ENCODE peak calls at places on chromosomes 7 and 10, in four cellular contexts. H is cardiac muscle cell, Y is endodermal cell, X is colonic mucosa. V is an unnamed sample.

GRCh38 chr10:101725843-101726242 is 30.9 kb upstream of the FBXW4 start:
- DNase-seq in H (no peak), X (peak), Y (no peak), V (no peak)

GRCh38 chr7:132109768-132110167 is 466.5 kb downstream of the PLXNA4 start:
- DNase-seq in X (no peak), Y (no peak), H (no peak), V (no peak)

GRCh38 chr7:82534687-82535086 is 91.1 kb upstream of the CACNA2D1 start:
- DNase-seq in X (no peak), Y (no peak), H (peak), V (no peak)

GRCh38 chr7:104252409-104253134 is 44.8 kb upstream of the ORC5 start:
- DNase-seq in Y (peak), X (no peak), H (no peak), V (no peak)

GRCh38 chr10:69481280-69481679 is 30.0 kb downstream of the TSPAN15 start:
- DNase-seq in H (no peak), Y (no peak), X (no peak), V (no peak)

GRCh38 chr7:36728143-36728542 is 3.8 kb upstream of the AOAH start:
- DNase-seq in H (no peak), Y (no peak), X (no peak), V (no peak)

GRCh38 chr10:9262770-9263169 is 1208.3 kb downstream of the GATA3 start:
- DNase-seq in Y (no peak), H (no peak), X (no peak), V (no peak)

GRCh38 chr10:80614576-80615416 is 77.1 kb downstream of the SH2D4B start:
- DNase-seq in H (no peak), Y (peak), X (no peak), V (no peak)

GRCh38 chr10:12914111-12914510 is 87.4 kb downstream of the CCDC3 start:
- DNase-seq in X (no peak), H (no peak), Y (no peak), V (no peak)

GRCh38 chr7:3725660-3726059 is 424.6 kb downstream of the SDK1 start:
- DNase-seq in Y (no peak), H (no peak), X (no peak), V (no peak)

GRCh38 chr10:132904169-132904813 is 38.1 kb downstream of the CFAP46 start:
- DNase-seq in H (peak), X (no peak), Y (peak), V (peak)

GRCh38 chr10:95220539-95220938 is 26.5 kb downstream of the ACSM6 start:
- DNase-seq in H (no peak), X (no peak), Y (no peak), V (no peak)

GRCh38 chr7:116180302-116180701 is 30.0 kb upstream of the TES start:
- DNase-seq in X (no peak), H (peak), Y (peak), V (no peak)

GRCh38 chr10:72322280-72323058 is 32.2 kb downstream of the DNAJB12 start:
- DNase-seq in Y (no peak), X (no peak), H (no peak), V (no peak)

GRCh38 chr7:37311282-37311868 is 137.3 kb downstream of the ELMO1 start:
- DNase-seq in X (no peak), Y (no peak), H (peak), V (no peak)

GRCh38 chr10:111481271-111482073 is 404.6 kb downstream of the ADRA2A start:
- DNase-seq in H (no peak), X (no peak), Y (no peak), V (no peak)

GRCh38 chr7:121313793-121314676 is 14.8 kb upstream of the WNT16 start:
- DNase-seq in X (peak), H (peak), Y (no peak), V (no peak)

GRCh38 chr7:31408120-31408729 is 67.7 kb upstream of the NEUROD6 start:
- DNase-seq in X (no peak), H (peak), Y (no peak), V (no peak)

GRCh38 chr10:70843776-70844489 is 28.2 kb downstream of the SGPL1 start:
- DNase-seq in H (no peak), X (no peak), Y (no peak), V (no peak)

GRCh38 chr7:108097703-108098102 is 32.5 kb downstream of the LAMB4 start:
- DNase-seq in H (peak), X (peak), Y (no peak), V (no peak)
- TF ChIP-seq CTCF in H (peak), X (peak), Y (peak), V (peak)

GRCh38 chr7:71272509-71273214 is 140.7 kb downstream of the GALNT17 start:
- DNase-seq in Y (no peak), H (no peak), X (no peak), V (no peak)
- TF ChIP-seq CTCF in Y (peak), H (no peak), X (no peak), V (no peak)

DNA sequence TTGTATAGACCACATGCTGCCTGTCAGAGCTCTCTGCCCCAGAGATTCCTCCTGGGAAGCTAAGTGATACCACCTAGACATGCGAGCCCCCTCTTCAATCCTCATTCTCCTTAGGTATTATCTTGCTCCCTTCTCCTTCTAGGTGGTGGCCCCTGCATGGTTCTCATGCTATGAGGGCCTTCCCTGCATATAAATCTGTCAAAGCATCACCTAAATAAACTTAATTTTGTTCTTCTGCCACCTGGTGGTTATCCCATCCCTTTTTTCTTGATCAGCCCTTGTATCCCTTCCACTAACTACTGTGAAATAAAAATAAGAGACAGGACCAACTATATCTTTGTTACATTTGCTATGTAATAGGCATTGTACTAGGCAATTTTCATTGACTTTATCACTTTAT is 242.1 kb downstream of the CDC14C start:
- DNase-seq in Y (peak), X (no peak), H (no peak), V (no peak)
- TF ChIP-seq CTCF in Y (peak), X (no peak), H (no peak), V (peak)

GRCh38 chr7:52168085-52168484 is 851.5 kb upstream of the COBL start:
- DNase-seq in X (no peak), H (no peak), Y (peak), V (no peak)
- TF ChIP-seq CTCF in X (no peak), H (no peak), Y (peak), V (peak)

DNA sequence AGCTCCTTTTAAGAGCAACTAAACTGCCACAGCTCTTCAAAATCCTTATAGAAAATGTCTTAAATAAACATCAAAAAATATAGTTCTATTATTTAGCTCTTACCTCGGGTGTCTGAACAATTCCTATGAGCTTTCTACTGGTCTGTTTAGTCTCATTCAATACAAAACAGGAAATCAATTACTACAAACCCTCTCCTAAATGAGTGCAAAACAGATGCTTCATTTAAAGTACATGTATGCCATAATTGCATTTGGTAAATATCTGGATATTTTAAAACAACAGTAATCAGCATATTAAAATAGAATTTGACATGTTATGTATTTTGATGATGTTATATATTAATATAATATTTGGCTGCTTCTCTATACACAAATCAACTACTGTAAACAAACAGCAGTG is 38.5 kb upstream of the MTPN start:
- DNase-seq in X (no peak), H (no peak), Y (no peak), V (no peak)
- TF ChIP-seq CTCF in X (no peak), H (no peak), Y (no peak), V (no peak)

DNA sequence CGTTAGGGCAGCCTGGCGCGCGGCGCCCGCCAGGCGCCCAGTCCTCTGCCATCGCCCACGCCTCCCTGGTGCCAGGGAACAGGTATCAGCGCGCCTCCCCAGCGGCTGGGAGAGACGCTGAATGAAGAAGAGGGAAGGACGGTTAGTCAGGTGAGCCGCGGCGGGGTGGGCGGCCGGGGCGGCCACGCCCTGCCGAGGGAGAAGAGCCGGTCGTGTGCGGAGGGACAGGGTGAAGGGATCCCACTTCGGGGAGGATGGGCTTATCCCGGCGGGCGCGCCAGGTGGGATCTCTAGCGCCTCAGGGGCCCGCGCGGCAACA is 580 bp upstream of the ARL4A start:
- DNase-seq in Y (no peak), X (no peak), H (no peak), V (no peak)
- TF ChIP-seq CTCF in Y (peak), X (no peak), H (no peak), V (peak)

DNA sequence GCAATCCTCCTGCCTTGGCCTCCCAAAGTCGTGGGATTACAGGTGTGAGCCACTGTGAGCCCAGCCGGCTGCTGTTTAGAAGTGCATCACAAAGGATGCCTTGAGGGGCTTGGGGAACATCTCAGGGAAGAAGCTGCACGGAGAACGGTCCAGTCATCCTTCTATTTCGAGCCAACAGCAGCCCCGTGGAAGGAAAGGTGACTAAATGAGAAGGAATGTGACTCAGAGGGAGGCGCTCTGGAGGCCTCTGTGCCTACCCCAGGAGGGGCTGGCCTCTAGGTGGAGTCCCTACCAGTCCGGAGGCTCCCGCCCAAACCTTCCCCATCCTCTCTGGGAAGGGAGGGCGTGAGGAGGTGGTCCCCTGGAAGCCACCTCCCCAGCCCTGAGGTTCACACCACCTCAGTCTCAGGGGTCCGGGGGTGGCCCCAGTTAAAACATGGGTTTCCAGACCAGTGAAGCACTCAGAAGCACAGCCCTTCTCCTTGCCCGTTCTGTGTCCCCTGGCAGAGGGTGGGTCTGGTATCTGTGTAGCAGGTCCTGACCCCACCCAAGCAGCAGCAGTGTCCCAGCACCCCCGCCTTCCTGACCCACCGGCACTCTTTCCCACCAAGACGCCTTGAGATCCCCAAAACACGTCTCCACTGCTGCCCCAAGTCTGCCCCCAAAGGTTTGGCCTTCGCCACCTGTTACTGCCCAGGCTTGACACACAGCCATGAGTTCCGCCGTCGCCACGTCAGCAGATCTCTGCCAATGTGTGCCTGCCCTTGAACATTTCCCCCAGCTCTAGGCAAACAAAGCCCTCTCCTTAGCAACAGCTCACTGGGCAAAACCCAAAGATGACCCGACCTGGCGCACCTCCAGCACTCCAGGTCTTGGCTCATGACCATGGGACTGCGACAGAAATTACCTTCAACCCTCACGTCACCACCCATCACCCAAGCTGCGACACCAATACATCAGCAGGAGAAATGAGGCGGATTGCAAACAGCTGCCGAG is 75.9 kb downstream of the CTBP2 start:
- DNase-seq in X (no peak), H (peak), Y (peak), V (no peak)
- TF ChIP-seq CTCF in X (no peak), H (peak), Y (peak), V (no peak)

V was measured in progenitor cell of endocrine pancreas.